ENCODE peak calls at places on chromosomes 4 and X, in six cellular contexts. I is K562, T is GM12891, E is HepG2, P is GM12878, F is H1. N is an unnamed sample.

GRCh38 chr4:182380701-182381295 is 137.6 kb downstream of the TENM3 start:
- DNase-seq in I (no peak), T (no peak), E (no peak), P (no peak), F (no peak), N (no peak)

GRCh38 chr4:83870551-83870950 is 334.6 kb downstream of the GPAT3 start:
- DNase-seq in I (no peak), T (no peak), E (no peak), P (no peak), F (no peak), N (no peak)

GRCh38 chr4:109046549-109047171 is 255.8 kb downstream of the COL25A1 start:
- DNase-seq in I (no peak), T (no peak), E (peak; percentile 0), P (no peak), F (no peak), N (no peak)

GRCh38 chrX:65635371-65635770 is 32.1 kb upstream of the MSN start:
- DNase-seq in I (no peak), T (no peak), E (no peak), P (no peak), F (no peak), N (no peak)

GRCh38 chrX:155819966-155820491 is 61.1 kb upstream of the VAMP7 start:
- DNase-seq in I (peak; percentile 28), T (peak; percentile 5), E (peak; percentile 49), P (peak; percentile 11), F (peak; percentile 58), N (no peak)

GRCh38 chr4:120070191-120070590 is 3.5 kb upstream of the MAD2L1 start:
- DNase-seq in I (no peak), T (no peak), E (no peak), P (no peak), F (no peak), N (no peak)

GRCh38 chr4:137794779-137795178 is 262.5 kb upstream of the PCDH18 start:
- DNase-seq in I (no peak), T (no peak), E (no peak), P (no peak), F (no peak), N (no peak)

GRCh38 chr4:121256346-121256745 is 92.2 kb upstream of the TNIP3 start:
- DNase-seq in I (no peak), T (no peak), E (no peak), P (peak; percentile 77), F (no peak), N (peak; percentile 24)

GRCh38 chr4:21885770-21886169 is 62.8 kb downstream of the KCNIP4 start:
- DNase-seq in I (no peak), T (no peak), E (no peak), P (no peak), F (no peak), N (no peak)

GRCh38 chrX:86981326-86981890 is 536.2 kb upstream of the KLHL4 start:
- DNase-seq in I (no peak), T (no peak), E (no peak), P (no peak), F (peak; percentile 41), N (no peak)

GRCh38 chr4:14668296-14668695 is 334.0 kb upstream of the CPEB2 start:
- DNase-seq in I (no peak), T (no peak), E (no peak), P (no peak), F (no peak), N (no peak)

GRCh38 chr4:152937535-152938236 is 1.6 kb downstream of the FHDC1 start:
- DNase-seq in I (peak; percentile 88), T (peak; percentile 34), E (no peak), P (no peak), F (peak; percentile 63), N (peak; percentile 46)

GRCh38 chr4:105306158-105306781 is 159.6 kb downstream of the TET2 start:
- DNase-seq in I (no peak), T (peak; percentile 23), E (no peak), P (peak; percentile 91), F (no peak), N (peak; percentile 20)

GRCh38 chr4:160319221-160319867 is 1216.5 kb downstream of the RAPGEF2 start:
- DNase-seq in I (no peak), T (no peak), E (no peak), P (no peak), F (no peak), N (no peak)

GRCh38 chrX:2498781-2499302 is 1.9 kb downstream of the DHRSX start:
- DNase-seq in I (no peak), T (no peak), E (peak; percentile 65), P (no peak), F (no peak), N (no peak)

GRCh38 chr4:145195167-145195952 is 15.0 kb upstream of the OTUD4 start:
- DNase-seq in I (no peak), T (no peak), E (no peak), P (no peak), F (no peak), N (no peak)

GRCh38 chrX:5068550-5068949 is 1160.1 kb downstream of the NLGN4X start:
- DNase-seq in I (no peak), T (no peak), E (no peak), P (no peak), F (no peak), N (no peak)

GRCh38 chr4:98638661-98639060 is 19.8 kb downstream of the TSPAN5 start:
- DNase-seq in I (no peak), T (no peak), E (no peak), P (no peak), F (no peak), N (no peak)
- TF ChIP-seq TAF1 in I (no peak), T (no peak), E (no peak), P (no peak), F (no peak), N (no peak)

GRCh38 chr4:7832331-7832730 is 107.3 kb downstream of the AFAP1 start:
- DNase-seq in I (no peak), T (no peak), E (no peak), P (no peak), F (no peak), N (no peak)

GRCh38 chr4:7829687-7830580 is 109.7 kb downstream of the AFAP1 start:
- DNase-seq in I (no peak), T (no peak), E (no peak), P (no peak), F (no peak), N (no peak)

GRCh38 chr4:7830747-7831146 is 108.9 kb downstream of the AFAP1 start:
- DNase-seq in I (no peak), T (no peak), E (no peak), P (no peak), F (no peak), N (no peak)

GRCh38 chr4:7831330-7831729 is 108.3 kb downstream of the AFAP1 start:
- DNase-seq in I (no peak), T (no peak), E (no peak), P (no peak), F (no peak), N (peak; percentile 29)

GRCh38 chr4:7831858-7832257 is 107.8 kb downstream of the AFAP1 start:
- DNase-seq in I (no peak), T (no peak), E (no peak), P (no peak), F (no peak), N (no peak)
- TF ChIP-seq POLR2A in I (no peak), T (no peak), E (no peak), P (no peak), F (no peak), N (no peak)

DNA sequence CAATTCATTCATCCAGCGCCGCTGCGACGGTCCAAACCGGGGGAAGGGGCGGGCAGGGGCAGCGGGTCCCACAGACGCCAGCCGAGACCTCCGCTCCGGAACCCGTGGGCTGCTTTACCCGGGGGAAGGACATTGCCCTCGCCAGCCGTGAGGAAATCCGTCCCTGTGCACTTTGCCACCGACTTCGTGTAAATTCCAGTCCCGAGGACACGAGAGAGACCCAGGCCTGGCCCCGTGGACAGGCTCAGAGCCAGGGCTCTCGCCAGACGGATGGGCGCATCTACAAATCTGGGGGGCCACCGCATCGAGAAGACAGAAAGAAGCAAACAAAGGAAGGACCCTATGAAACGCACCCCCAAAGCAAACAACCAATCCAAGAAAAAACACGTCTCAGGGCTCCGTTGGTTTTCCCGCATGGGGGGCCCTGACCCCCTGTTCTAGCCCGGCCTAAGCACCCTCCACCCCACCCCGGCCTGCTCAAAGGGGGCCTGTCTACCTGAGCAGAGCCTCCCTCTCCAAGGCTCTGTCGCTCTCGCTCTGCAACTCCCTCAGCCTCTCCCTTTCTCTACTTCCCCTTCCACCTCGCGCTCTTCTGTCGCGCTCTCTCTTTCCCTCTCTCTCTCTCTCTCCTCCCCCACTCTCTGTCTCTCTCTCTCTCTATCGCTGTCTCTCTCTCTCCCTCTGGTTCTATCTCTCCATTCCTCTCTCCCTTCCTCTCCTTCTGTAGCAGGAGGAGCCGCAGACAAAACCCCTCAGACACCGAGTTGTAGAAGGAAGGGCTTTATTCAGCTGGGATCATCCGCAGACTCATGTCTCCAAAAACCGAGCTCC is 11.3 kb downstream of the FRG2 start:
- DNase-seq in I (no peak), T (no peak), E (no peak), P (no peak), F (peak; percentile 71), N (no peak)
- TF ChIP-seq POLR2AphosphoS5 in I (no peak), T (no peak), E (no peak), P (no peak), F (no peak), N (no peak)

DNA sequence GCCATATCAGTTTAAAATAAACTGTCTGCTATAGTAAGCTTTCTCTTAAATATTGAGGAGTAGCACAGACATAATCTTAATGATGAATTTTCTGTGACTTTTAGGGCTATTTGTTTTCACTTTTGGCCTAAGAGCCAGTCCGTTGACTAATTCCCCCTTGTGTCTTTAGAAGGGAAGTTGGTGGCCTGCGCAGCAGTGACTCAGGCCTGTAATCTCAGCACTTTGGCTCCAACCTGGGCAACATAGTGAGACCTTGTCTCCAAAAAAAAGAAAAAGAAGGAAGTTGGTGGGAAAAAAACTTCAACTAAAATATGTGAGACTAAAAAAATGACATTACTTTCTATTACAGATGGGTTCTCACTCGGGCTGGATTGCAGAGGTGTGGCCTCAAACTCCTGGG is 3.4 kb downstream of the NCAPG start:
- DNase-seq in I (no peak), T (no peak), E (no peak), P (no peak), F (no peak), N (no peak)
- TF ChIP-seq TAF1 in I (no peak), T (no peak), E (no peak), P (no peak), F (no peak), N (no peak)

DNA sequence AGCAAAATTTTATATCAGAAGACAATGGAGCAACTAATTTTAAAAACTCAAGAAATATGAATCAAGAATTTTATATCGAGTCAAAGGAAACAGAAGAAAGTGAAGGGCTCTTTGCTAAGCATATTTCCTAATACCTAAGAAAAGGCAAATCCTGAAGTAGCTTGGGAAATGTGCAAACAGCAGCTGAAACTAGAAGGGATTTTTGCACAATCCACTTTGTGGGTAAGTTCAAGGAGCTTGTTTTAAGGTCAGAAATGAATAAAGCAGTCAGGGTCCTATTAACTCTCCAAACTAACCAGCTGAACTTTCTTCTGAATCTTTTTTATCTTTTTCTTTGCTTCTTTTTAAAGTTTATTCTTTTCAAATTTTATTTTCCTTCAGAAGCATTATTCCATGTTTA is 500.9 kb upstream of the CXorf51A start:
- DNase-seq in I (no peak), T (no peak), E (no peak), P (no peak), F (no peak), N (no peak)
- TF ChIP-seq POLR2A in I (no peak), T (no peak), E (no peak), P (no peak), F (no peak), N (no peak)

GRCh38 chr4:55347610-55348228 is 1.7 kb downstream of the SRD5A3 start:
- DNase-seq in I (no peak), T (no peak), E (no peak), P (no peak), F (no peak), N (no peak)
- TF ChIP-seq POLR2AphosphoS5 in I (no peak), T (no peak), E (no peak), P (no peak), F (no peak), N (no peak)

N was measured in GM12892.